ENCODE peak calls at places on chromosomes 12 and 14, in six cellular contexts. X is Calu3; H is naive thymus-derived CD8-positive, alpha-beta T cell; I is heart right ventricle; J is epithelial cell of esophagus; K is NCI-H774. A is an unnamed sample.

GRCh38 chr14:28057286-28058011 is 709.1 kb upstream of the FOXG1 start:
- DNase-seq in X (no peak), H (no peak), I (no peak), J (no peak), K (peak), A (no peak)

GRCh38 chr12:29563636-29564035 is 66.2 kb upstream of the OVCH1 start:
- DNase-seq in X (no peak), H (no peak), I (no peak), J (no peak), K (no peak), A (no peak)

GRCh38 chr12:2084553-2085296 is 31.9 kb downstream of the CACNA1C start:
- DNase-seq in X (no peak), H (no peak), I (no peak), J (no peak), K (no peak), A (peak)

GRCh38 chr12:26173153-26173552 is 22.2 kb upstream of the SSPN start:
- DNase-seq in X (no peak), H (no peak), I (no peak), J (no peak), K (no peak), A (no peak)

GRCh38 chr12:130830246-130830551 is 8.9 kb downstream of the STX2 start:
- DNase-seq in X (no peak), H (no peak), I (no peak), J (no peak), K (no peak), A (no peak)

GRCh38 chr14:22070119-22070982 is 396.7 kb upstream of the OR4E1 start:
- DNase-seq in X (no peak), H (peak), I (peak), J (peak), K (no peak), A (peak)

GRCh38 chr14:61322799-61323290 is 1.5 kb downstream of the PRKCH start:
- DNase-seq in X (peak), H (peak), I (no peak), J (peak), K (no peak), A (no peak)

GRCh38 chr14:78848234-78848820 is 678.2 kb downstream of the NRXN3 start:
- DNase-seq in X (peak), H (peak), I (peak), J (peak), K (peak), A (peak)

GRCh38 chr12:8032242-8033152 is at the start of gene FOXJ2:
- DNase-seq in X (peak), H (peak), I (peak), J (peak), K (peak), A (peak)

GRCh38 chr12:38053655-38054464 is 262.7 kb upstream of the ALG10B start:
- DNase-seq in X (peak), H (no peak), I (no peak), J (peak), K (peak), A (no peak)

GRCh38 chr12:43978546-43978945 is 142.7 kb downstream of the TMEM117 start:
- DNase-seq in X (no peak), H (no peak), I (no peak), J (no peak), K (no peak), A (no peak)

GRCh38 chr12:4763549-4763948 is 43.3 kb downstream of the GALNT8 start:
- DNase-seq in X (peak), H (no peak), I (no peak), J (no peak), K (peak), A (peak)

GRCh38 chr12:106051853-106052531 is 86.8 kb downstream of the NUAK1 start:
- DNase-seq in X (no peak), H (no peak), I (no peak), J (peak), K (no peak), A (peak)

GRCh38 chr12:76980196-76980595 is 85.2 kb downstream of the E2F7 start:
- DNase-seq in X (no peak), H (no peak), I (no peak), J (no peak), K (no peak), A (no peak)

GRCh38 chr12:5138845-5139244 is 95.2 kb downstream of the KCNA5 start:
- DNase-seq in X (no peak), H (no peak), I (no peak), J (no peak), K (no peak), A (no peak)

GRCh38 chr12:68231229-68231628 is 5.6 kb upstream of the IL26 start:
- DNase-seq in X (no peak), H (no peak), I (no peak), J (no peak), K (no peak), A (no peak)

GRCh38 chr12:1161197-1161596 is 170.2 kb downstream of the ERC1 start:
- DNase-seq in X (no peak), H (no peak), I (no peak), J (no peak), K (no peak), A (no peak)

GRCh38 chr14:91286530-91286937 is 42.0 kb upstream of the GPR68 start:
- DNase-seq in X (peak), H (peak), I (peak), J (peak), K (peak), A (peak)

GRCh38 chr14:33377596-33378390 is 439.1 kb downstream of the NPAS3 start:
- DNase-seq in X (no peak), H (no peak), I (no peak), J (no peak), K (no peak), A (no peak)

GRCh38 chr12:109764123-109764522 is 50.5 kb downstream of the FAM222A start:
- DNase-seq in X (no peak), H (no peak), I (no peak), J (no peak), K (no peak), A (no peak)

GRCh38 chr12:1691123-1692007 is 495 bp downstream of the ADIPOR2 start:
- DNase-seq in X (peak), H (no peak), I (peak), J (peak), K (peak), A (peak)

GRCh38 chr14:56514663-56515371 is 64.8 kb upstream of the TMEM260 start:
- DNase-seq in X (no peak), H (no peak), I (no peak), J (no peak), K (no peak), A (peak)

GRCh38 chr12:47087088-47087688 is 7.4 kb upstream of the AMIGO2 start:
- DNase-seq in X (no peak), H (no peak), I (no peak), J (no peak), K (peak), A (no peak)

GRCh38 chr12:57725851-57726150 is 12.7 kb downstream of the AGAP2 start:
- DNase-seq in X (no peak), H (no peak), I (no peak), J (no peak), K (no peak), A (no peak)

GRCh38 chr14:95361373-95362179 is 41.9 kb upstream of the CLMN start:
- DNase-seq in X (peak), H (no peak), I (peak), J (peak), K (no peak), A (peak)

A was measured in A673.